ENCODE peak calls at places on chromosomes 7 and 10, in five cellular contexts. M is H1, T is body of pancreas, R is fibroblast of mammary gland, F is epithelial cell of esophagus. H is an unnamed sample.

GRCh38 chr7:93284908-93285307 is 52.7 kb downstream of the VPS50 start:
- DNase-seq in R (no peak), M (no peak), T (no peak), F (no peak), H (no peak)

GRCh38 chr7:55642266-55642665 is 70.0 kb upstream of the VOPP1 start:
- DNase-seq in T (no peak), F (peak), M (no peak), R (no peak), H (no peak)

GRCh38 chr10:133353988-133354605 is 3.7 kb downstream of the FUOM start:
- DNase-seq in F (no peak), T (no peak), R (no peak), M (no peak), H (no peak)

GRCh38 chr10:100209303-100209702 is 20.1 kb downstream of the CHUK start:
- DNase-seq in M (no peak), T (no peak), F (no peak), R (no peak), H (no peak)

GRCh38 chr7:3083350-3083749 is 39.7 kb upstream of the CARD11 start:
- DNase-seq in F (no peak), R (no peak), T (no peak), M (no peak), H (no peak)

GRCh38 chr10:22344204-22344603 is 1.1 kb upstream of the SPAG6 start:
- DNase-seq in M (no peak), F (no peak), R (no peak), T (no peak), H (no peak)

GRCh38 chr10:91887075-91887899 is 22.0 kb downstream of the FGFBP3 start:
- DNase-seq in R (peak), T (peak), F (no peak), M (peak), H (no peak)

GRCh38 chr10:29329420-29329819 is 40.5 kb downstream of the LYZL1 start:
- DNase-seq in F (no peak), R (peak), M (no peak), T (no peak), H (no peak)

GRCh38 chr7:106344206-106344605 is 59.4 kb upstream of the NAMPT start:
- DNase-seq in F (no peak), T (no peak), M (no peak), R (no peak), H (no peak)

GRCh38 chr7:92731327-92732063 is 104.9 kb downstream of the CDK6 start:
- DNase-seq in F (peak), R (no peak), T (no peak), M (no peak), H (no peak)

GRCh38 chr7:149310113-149310836 is 48.3 kb downstream of the ZNF783 start:
- DNase-seq in T (no peak), F (peak), M (no peak), R (peak), H (peak)

GRCh38 chr10:70053212-70053895 is 708 bp downstream of the MACROH2A2 start:
- DNase-seq in R (no peak), T (peak), M (peak), F (peak), H (no peak)

GRCh38 chr10:50540069-50540825 is 83.5 kb downstream of the SGMS1 start:
- DNase-seq in T (no peak), M (no peak), F (peak), R (peak), H (no peak)

GRCh38 chr7:42035205-42035604 is 201.8 kb downstream of the GLI3 start:
- DNase-seq in T (peak), F (no peak), M (no peak), R (peak), H (no peak)

GRCh38 chr7:83731154-83731553 is 82.2 kb upstream of the SEMA3E start:
- DNase-seq in T (no peak), R (no peak), M (no peak), F (no peak), H (no peak)

GRCh38 chr7:134300988-134301387 is 15.7 kb downstream of the SLC35B4 start:
- DNase-seq in R (no peak), F (no peak), T (no peak), M (no peak), H (no peak)

GRCh38 chr7:33421384-33421783 is 292.0 kb downstream of the BBS9 start:
- DNase-seq in T (no peak), R (peak), M (no peak), F (peak), H (no peak)

GRCh38 chr10:19904202-19904661 is 88.0 kb downstream of the PLXDC2 start:
- DNase-seq in F (no peak), M (no peak), R (peak), T (no peak), H (no peak)

GRCh38 chr10:131825150-131825907 is 75.5 kb upstream of the PPP2R2D start:
- DNase-seq in M (no peak), T (no peak), R (no peak), F (no peak), H (no peak)

GRCh38 chr7:140041626-140042385 is 20.9 kb downstream of the PARP12 start:
- DNase-seq in F (no peak), T (no peak), R (no peak), M (no peak), H (no peak)

GRCh38 chr7:140044251-140044650 is 18.5 kb downstream of the PARP12 start:
- DNase-seq in F (peak), R (no peak), M (peak), T (no peak), H (no peak)

GRCh38 chr7:140039896-140040295 is 22.9 kb downstream of the PARP12 start:
- DNase-seq in T (no peak), R (no peak), F (no peak), M (no peak), H (no peak)

GRCh38 chr7:140039071-140039470 is 23.7 kb downstream of the PARP12 start:
- DNase-seq in T (no peak), M (no peak), R (no peak), F (no peak), H (no peak)

GRCh38 chr7:140042386-140042670 is 20.4 kb downstream of the PARP12 start:
- DNase-seq in M (no peak), F (no peak), T (no peak), R (no peak), H (no peak)
- H3K4me3 ChIP-seq in M (no peak), F (no peak), T (no peak), R (no peak), H (no peak)

GRCh38 chr7:30723776-30724175 is 28.2 kb upstream of the INMT start:
- DNase-seq in F (no peak), T (no peak), M (no peak), R (no peak), H (no peak)

GRCh38 chr7:30727061-30727945 is 24.6 kb upstream of the INMT start:
- DNase-seq in R (peak), M (peak), T (no peak), F (no peak), H (no peak)

GRCh38 chr7:30721211-30721610 is 30.7 kb upstream of the INMT start:
- DNase-seq in R (no peak), M (no peak), F (no peak), T (no peak), H (no peak)

GRCh38 chr7:30726296-30727006 is 25.5 kb upstream of the INMT start:
- DNase-seq in T (no peak), R (no peak), F (no peak), M (no peak), H (no peak)

DNA sequence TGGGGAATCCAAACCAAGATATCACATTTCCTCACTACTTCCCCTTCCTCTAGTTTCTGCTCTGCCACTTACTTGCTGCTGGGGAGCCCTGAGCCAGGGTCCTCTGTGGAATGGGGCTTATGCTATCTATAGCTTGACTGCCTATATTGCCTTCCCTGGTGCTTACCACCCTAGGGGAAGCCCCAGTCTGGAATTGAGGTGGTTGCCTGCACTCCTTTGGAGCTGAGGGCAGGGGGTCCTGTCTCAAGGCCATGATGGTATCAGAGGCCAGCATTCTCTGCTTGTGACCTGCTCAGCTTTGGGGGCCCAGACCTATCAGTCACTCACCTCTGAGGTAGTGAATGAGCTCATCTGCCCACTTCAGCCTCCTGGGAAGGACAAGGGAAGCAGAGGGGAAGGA is 29.3 kb upstream of the INMT start:
- DNase-seq in R (no peak), F (no peak), M (no peak), T (no peak), H (no peak)
- TF ChIP-seq CTCF in R (no peak), F (no peak), M (no peak), T (no peak), H (no peak)

DNA sequence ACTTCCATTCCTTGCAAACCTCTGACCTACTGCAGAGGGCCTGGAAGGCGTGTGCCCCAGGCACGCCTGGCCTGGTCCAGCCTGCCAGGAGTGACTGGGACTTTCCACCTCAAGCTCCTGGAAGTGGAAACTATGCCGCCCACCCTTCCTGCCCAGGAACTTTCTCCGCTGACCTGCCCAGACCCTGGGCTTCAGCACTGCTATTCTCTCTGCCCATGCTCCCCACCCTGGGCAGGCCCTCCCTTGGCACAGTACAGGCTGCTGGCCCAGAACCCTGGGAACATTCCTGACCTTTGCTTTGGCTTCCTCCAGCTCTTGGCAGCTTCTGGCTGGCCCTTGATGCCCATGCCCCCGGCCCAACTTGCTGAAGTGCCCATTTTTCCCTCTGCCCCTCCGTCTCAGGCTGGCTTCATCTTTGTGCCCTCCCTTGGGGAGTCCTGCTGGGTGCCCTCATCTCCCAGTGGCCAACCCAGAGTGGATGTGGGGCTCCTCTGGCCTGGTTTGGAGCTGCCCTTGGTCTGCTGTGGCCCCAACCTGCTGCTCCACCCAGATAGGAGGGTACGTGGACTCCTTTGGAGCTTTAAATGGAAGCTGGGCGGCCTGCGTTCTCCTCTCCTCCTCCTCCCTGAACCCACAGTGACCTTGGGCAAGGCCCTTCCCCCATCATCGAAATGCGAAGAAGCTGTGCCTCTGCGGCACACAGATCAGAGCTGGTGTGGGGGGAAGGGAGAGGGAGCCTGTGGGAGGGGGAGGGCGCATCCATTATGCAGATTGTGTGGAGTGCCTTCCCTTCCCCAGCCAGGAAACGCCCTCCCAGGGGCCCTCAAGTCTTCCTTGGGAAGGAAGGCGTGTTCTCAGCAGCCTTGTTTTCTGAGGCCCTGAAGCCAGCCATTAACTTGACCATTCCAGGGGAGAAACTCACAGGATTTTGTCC is 3.4 kb downstream of the MMRN2 start:
- DNase-seq in F (no peak), R (peak), T (peak), M (peak), H (no peak)
- H3K4me3 ChIP-seq in F (no peak), R (no peak), T (no peak), M (peak), H (no peak)

DNA sequence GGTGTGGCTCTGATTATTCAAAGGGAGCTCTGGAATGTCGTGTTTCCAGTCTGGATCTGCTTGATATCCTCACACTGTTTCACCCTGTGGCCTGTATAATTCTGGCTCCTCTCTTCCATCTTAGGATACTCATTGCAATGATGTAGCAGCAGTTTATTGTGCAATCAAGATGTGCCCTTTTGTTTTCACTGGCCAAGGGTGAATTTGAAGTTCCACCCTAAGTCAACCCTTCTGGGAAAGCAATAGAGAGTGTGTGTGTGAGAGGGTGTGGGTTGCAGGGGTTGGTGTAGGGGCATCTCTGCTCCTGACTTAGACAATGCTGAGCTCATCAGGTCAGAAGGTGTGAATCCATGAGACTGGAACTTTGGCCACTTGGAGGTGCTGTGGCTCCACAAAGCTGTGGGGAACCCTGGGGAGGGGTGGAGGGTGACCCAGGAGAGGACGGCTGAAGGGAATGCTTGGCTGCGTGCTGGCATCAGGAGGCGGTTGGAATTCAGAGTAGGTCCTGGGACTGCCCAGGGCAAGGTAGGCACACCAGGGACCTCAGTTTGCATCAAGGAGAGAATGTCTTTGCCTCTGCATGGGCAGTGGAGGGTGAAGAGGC is 118.0 kb upstream of the PRSS58 start:
- DNase-seq in T (peak), R (peak), M (peak), F (peak), H (no peak)
- TF ChIP-seq CTCF in T (no peak), R (peak), M (peak), F (peak), H (peak)

GRCh38 chr10:110864662-110865140 is 7.0 kb upstream of the PDCD4 start:
- DNase-seq in F (no peak), R (peak), M (no peak), T (peak), H (no peak)
- H3K4me3 ChIP-seq in F (no peak), R (no peak), M (no peak), T (no peak), H (no peak)

DNA sequence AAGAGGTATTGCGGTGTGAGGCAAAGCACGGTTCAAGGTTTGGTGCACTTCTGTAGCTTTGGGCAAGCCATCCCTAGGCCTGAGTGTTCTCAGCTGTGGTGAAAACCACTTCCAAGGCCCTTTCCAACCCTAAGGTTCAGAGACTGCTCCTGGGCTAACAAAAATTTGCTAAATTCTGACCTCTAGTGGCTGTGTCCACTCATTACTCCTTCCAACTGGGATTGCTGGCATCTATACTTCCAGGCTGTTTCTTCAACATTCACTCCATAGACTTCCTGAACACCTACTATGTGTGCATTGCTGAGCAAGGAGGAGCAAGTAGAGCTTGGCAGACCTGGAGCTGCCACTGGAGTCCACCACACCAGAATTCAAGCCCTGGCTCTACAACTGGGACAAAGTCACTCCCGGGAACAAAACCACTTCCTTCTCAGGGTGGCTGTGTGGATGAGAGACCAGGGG is 29.3 kb upstream of the SH3PXD2A start:
- DNase-seq in M (peak), F (peak), R (peak), T (peak), H (peak)
- TF ChIP-seq CTCF in M (peak), F (peak), R (peak), T (peak), H (peak)

DNA sequence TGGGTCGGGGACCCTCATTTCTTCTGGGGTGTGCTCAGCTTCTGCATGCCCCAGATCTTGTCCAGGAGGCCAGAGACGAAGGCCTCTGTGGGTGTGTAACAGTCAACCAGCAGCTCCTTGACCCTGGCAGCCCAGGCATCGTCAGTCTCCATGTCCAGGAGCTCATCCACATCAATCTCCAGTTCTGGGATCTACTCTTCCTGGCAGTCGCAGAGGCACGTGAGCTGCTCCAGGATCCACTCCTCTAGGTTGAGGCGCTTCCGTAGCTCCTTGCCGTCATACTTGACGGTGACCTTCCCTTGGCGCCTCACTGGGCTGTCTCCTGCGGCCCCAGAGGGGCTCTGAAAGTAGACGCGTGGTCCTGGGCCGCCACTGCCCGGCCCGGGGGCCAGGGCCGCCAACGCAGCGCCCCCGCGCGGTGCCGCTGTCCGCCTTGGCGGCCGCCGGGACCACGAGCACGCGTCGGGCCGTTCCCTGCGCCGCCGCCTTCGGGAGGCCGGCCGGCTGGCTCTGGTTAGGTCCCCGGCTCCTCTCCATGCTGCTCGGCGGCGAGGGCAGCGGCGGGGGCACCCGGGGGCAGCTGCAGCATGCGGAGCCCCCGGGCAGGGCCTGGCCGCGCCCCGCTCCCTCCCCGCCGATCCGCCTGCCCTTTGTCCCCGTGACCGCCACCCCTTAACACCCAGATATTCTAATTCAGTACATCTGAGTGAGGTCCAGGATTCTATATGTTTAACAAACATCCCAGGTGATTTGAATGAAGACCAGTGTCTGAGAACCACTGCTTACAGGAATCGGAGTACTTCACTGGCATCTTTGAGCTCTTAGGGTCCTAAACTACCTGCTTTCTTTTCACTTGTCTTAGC is 170.5 kb downstream of the SEPTIN7 start:
- DNase-seq in F (no peak), M (no peak), R (no peak), T (peak), H (no peak)
- H3K4me3 ChIP-seq in F (no peak), M (no peak), R (no peak), T (no peak), H (no peak)

GRCh38 chr7:129835436-129836020 is 117.2 kb downstream of the UBE2H start:
- DNase-seq in T (no peak), R (no peak), F (no peak), M (no peak), H (no peak)
- TF ChIP-seq CTCF in T (no peak), R (no peak), F (no peak), M (no peak), H (no peak)

DNA sequence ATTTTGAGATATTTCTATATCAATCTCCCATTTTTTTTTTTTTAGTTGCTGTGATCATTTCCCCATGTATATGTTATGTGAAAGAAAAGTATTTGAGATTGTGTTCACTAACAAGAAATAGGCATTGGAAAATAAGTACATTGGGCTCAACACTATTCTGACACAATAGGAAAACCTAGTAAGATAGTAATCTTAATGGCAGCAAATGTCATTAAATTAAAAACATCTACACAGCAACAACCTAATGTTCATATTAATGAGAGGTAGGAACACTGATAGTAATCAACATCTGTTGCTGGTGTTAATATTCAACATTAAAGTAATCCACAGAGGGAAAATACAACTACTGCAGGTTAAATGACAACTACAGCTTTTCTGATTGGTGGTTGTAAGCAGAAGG is 1.5 kb upstream of the GTPBP10 start:
- DNase-seq in M (no peak), F (no peak), R (no peak), T (no peak), H (no peak)
- H3K4me3 ChIP-seq in M (no peak), F (no peak), R (no peak), T (no peak), H (no peak)

DNA sequence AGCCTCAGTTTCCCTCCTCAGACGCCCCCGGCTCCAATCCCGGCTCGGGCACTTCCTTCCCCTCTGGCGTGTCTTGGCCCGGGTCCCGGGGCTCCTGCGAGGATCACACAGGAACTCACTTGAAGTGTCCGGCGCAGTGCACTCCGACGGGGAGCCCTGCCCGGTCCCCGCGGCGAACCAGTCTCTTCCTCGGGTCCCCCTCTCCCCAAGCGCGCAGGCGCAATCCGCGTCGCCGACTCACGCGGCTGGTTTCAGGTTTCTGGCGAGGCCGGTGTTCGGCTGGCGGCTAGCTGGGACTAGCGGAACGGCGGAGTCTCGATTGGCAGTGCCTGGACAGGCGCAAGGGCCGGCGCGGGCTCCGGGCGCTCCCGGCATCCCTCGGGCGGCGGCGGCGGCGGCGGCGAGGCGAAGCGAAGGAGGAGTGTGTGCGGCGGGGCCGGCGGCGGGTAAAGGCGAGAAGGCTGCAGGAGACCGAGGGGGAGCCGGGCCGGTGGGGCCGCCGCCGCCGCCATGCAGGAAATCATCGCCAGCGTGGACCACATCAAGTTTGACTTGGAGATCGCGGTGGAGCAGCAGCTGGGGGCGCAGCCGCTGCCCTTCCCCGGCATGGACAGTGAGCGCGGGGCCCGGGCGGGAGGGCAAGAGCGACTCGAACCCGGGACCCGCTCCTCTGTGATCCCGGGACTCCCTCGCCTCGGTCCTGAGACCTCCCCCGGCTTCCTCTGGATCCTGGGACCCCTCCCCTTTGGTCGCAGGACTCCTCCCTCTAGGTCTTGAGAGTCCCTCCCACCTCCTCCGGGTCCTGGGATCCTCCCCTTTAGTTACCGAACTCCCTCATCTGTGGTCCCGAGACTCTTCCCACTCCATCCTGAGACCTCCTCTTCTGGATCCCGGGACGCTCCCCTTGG is at the start of the genes CPSF4 and PTCD1:
- DNase-seq in R (peak), F (peak), T (peak), M (peak), H (peak)
- TF ChIP-seq CTCF in R (no peak), F (no peak), T (no peak), M (no peak), H (no peak)